ENCODE peak calls at places on chromosome 17, in five cellular contexts. One of them, this sample, is unnamed.

GRCh38 chr17:50884354-50885311 is 18.5 kb upstream of the TOB1 start:
- DNase-seq in progenitor cell of endocrine pancreas: no peak
- DNase-seq in activated CD8-positive, alpha-beta T cell treated with anti-CD3 and anti-CD28 coated beads, Interleukin-2, amount 10 ng/mL, durations not matched to agents 7 days and 5 days: no peak
- DNase-seq in cardiac muscle cell: peak
- DNase-seq in adrenal gland: no peak
- DNase-seq in this sample: no peak

GRCh38 chr17:18008496-18009268 is 30.3 kb downstream of the ATPAF2 start:
- DNase-seq in progenitor cell of endocrine pancreas: no peak
- DNase-seq in adrenal gland: no peak
- DNase-seq in activated CD8-positive, alpha-beta T cell treated with anti-CD3 and anti-CD28 coated beads, Interleukin-2, amount 10 ng/mL, durations not matched to agents 7 days and 5 days: no peak
- DNase-seq in cardiac muscle cell: no peak
- DNase-seq in this sample: no peak

GRCh38 chr17:8894673-8895578 is 27.5 kb upstream of the PIK3R6 start:
- DNase-seq in activated CD8-positive, alpha-beta T cell treated with anti-CD3 and anti-CD28 coated beads, Interleukin-2, amount 10 ng/mL, durations not matched to agents 7 days and 5 days: peak
- DNase-seq in cardiac muscle cell: peak
- DNase-seq in adrenal gland: peak
- DNase-seq in progenitor cell of endocrine pancreas: no peak
- DNase-seq in this sample: peak

GRCh38 chr17:60371818-60372510 is 20.0 kb downstream of the USP32 start:
- DNase-seq in progenitor cell of endocrine pancreas: no peak
- DNase-seq in activated CD8-positive, alpha-beta T cell treated with anti-CD3 and anti-CD28 coated beads, Interleukin-2, amount 10 ng/mL, durations not matched to agents 7 days and 5 days: no peak
- DNase-seq in adrenal gland: no peak
- DNase-seq in cardiac muscle cell: no peak
- DNase-seq in this sample: no peak

GRCh38 chr17:6546069-6546718 is 10.2 kb downstream of the PITPNM3 start:
- DNase-seq in adrenal gland: no peak
- DNase-seq in activated CD8-positive, alpha-beta T cell treated with anti-CD3 and anti-CD28 coated beads, Interleukin-2, amount 10 ng/mL, durations not matched to agents 7 days and 5 days: no peak
- DNase-seq in cardiac muscle cell: peak
- DNase-seq in progenitor cell of endocrine pancreas: no peak
- DNase-seq in this sample: no peak

GRCh38 chr17:28105501-28105900 is 63.0 kb downstream of the NLK start:
- DNase-seq in adrenal gland: no peak
- DNase-seq in cardiac muscle cell: no peak
- DNase-seq in activated CD8-positive, alpha-beta T cell treated with anti-CD3 and anti-CD28 coated beads, Interleukin-2, amount 10 ng/mL, durations not matched to agents 7 days and 5 days: no peak
- DNase-seq in progenitor cell of endocrine pancreas: no peak
- DNase-seq in this sample: no peak

GRCh38 chr17:4735825-4736651 is 3.6 kb upstream of the ZMYND15 start:
- DNase-seq in activated CD8-positive, alpha-beta T cell treated with anti-CD3 and anti-CD28 coated beads, Interleukin-2, amount 10 ng/mL, durations not matched to agents 7 days and 5 days: no peak
- DNase-seq in progenitor cell of endocrine pancreas: no peak
- DNase-seq in adrenal gland: no peak
- DNase-seq in cardiac muscle cell: peak
- DNase-seq in this sample: no peak

GRCh38 chr17:83080641-83081560 is 1.5 kb downstream of the METRNL start:
- DNase-seq in adrenal gland: no peak
- DNase-seq in activated CD8-positive, alpha-beta T cell treated with anti-CD3 and anti-CD28 coated beads, Interleukin-2, amount 10 ng/mL, durations not matched to agents 7 days and 5 days: peak
- DNase-seq in cardiac muscle cell: peak
- DNase-seq in progenitor cell of endocrine pancreas: no peak
- DNase-seq in this sample: peak

GRCh38 chr17:4209611-4210010 is 54.2 kb downstream of the ANKFY1 start:
- DNase-seq in adrenal gland: no peak
- DNase-seq in progenitor cell of endocrine pancreas: no peak
- DNase-seq in activated CD8-positive, alpha-beta T cell treated with anti-CD3 and anti-CD28 coated beads, Interleukin-2, amount 10 ng/mL, durations not matched to agents 7 days and 5 days: peak
- DNase-seq in cardiac muscle cell: no peak
- DNase-seq in this sample: no peak